ENCODE peak calls at places on chromosome 1, in four cellular contexts. Y, N, W and O are unnamed samples. For H3K36me3, the result is how much of the 10 kb centered on the place peaks cover.

GRCh38 chr1:205375816-205376545 is 19.3 kb upstream of the KLHDC8A start:
- DNase-seq in Y (no peak), N (no peak), W (peak), O (peak)

GRCh38 chr1:236102611-236103010 is 37.7 kb upstream of the NID1 start:
- DNase-seq in Y (no peak), N (no peak), W (no peak), O (no peak)

GRCh38 chr1:242489545-242489944 is 35.0 kb downstream of the PLD5 start:
- DNase-seq in Y (no peak), N (no peak), W (no peak), O (no peak)

GRCh38 chr1:173297798-173298391 is 90.8 kb upstream of the TNFSF4 start:
- DNase-seq in Y (no peak), N (no peak), W (no peak), O (no peak)

GRCh38 chr1:178578541-178578940 is 65.6 kb downstream of the TEX35 start:
- DNase-seq in Y (no peak), N (no peak), W (no peak), O (no peak)

GRCh38 chr1:154741747-154742495 is 128.2 kb downstream of the KCNN3 start:
- DNase-seq in Y (no peak), N (no peak), W (no peak), O (no peak)

GRCh38 chr1:11412166-11412565 is 66.8 kb upstream of the DISP3 start:
- DNase-seq in Y (no peak), N (no peak), W (no peak), O (no peak)

GRCh38 chr1:109307363-109308021 is 681 bp upstream of the MYBPHL start:
- DNase-seq in Y (no peak), N (peak), W (no peak), O (no peak)

GRCh38 chr1:180501865-180502360 is 464 bp downstream of the ACBD6 start:
- DNase-seq in Y (no peak), N (no peak), W (no peak), O (no peak)

GRCh38 chr1:12083766-12084165 is 20.7 kb downstream of the TNFRSF8 start:
- DNase-seq in Y (no peak), N (no peak), W (no peak), O (no peak)

GRCh38 chr1:78607334-78607927 is 12.8 kb upstream of the IFI44L start:
- DNase-seq in Y (no peak), N (no peak), W (peak), O (peak)

GRCh38 chr1:48026701-48027532 is 29.7 kb upstream of the TRABD2B start:
- DNase-seq in Y (no peak), N (no peak), W (no peak), O (no peak)
- H3K36me3 ChIP-seq in Y (under half), N (under half), W (under half), O (under half)

DNA sequence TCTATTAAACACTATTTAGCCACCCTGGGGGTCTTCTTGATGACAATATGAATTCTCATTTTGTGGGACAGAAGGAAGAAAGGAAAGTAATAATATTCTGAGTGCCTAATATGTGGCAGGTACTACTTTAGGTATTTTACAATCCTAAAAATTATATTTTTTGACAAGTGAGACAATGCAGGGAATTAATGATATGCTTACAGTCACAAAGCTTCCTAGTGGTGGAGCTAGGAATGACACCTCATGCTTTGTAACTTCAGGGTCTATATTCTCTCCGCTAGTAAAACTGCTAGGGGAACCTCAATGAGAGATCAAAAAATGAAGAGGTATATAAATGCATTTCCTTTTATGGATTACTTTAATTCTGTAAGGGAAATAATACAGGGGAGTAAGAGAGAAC is 44.3 kb downstream of the TPR start:
- DNase-seq in Y (no peak), N (no peak), W (no peak), O (peak)
- H3K36me3 ChIP-seq in Y (half or more), N (half or more), W (half or more), O (half or more)

DNA sequence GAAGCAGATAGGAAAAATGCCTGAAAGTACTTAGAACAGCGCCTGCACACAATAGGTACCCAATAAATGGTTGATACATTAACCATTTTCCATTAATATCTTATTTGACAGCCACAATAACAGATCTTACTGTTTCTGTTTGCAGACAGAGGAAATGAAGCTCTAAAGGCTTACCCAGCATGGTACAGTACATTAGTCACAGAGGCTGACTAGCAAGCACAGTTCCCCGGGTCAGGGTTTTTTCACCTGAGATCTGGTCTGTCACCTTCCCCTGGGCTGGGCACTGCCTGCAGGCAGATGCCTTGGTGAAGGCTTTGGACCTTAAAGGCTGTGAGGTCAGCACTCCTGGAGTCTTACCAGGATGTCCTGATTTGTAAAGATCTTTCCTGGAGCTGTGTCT is 2.8 kb downstream of the TRIM63 start:
- DNase-seq in Y (no peak), N (no peak), W (no peak), O (no peak)
- H3K36me3 ChIP-seq in Y (under half), N (under half), W (under half), O (under half)

GRCh38 chr1:51791888-51792287 is 86.6 kb downstream of the NRDC start:
- DNase-seq in Y (no peak), N (no peak), W (no peak), O (no peak)
- H3K36me3 ChIP-seq in Y (under half), N (half or more), W (half or more), O (half or more)

DNA sequence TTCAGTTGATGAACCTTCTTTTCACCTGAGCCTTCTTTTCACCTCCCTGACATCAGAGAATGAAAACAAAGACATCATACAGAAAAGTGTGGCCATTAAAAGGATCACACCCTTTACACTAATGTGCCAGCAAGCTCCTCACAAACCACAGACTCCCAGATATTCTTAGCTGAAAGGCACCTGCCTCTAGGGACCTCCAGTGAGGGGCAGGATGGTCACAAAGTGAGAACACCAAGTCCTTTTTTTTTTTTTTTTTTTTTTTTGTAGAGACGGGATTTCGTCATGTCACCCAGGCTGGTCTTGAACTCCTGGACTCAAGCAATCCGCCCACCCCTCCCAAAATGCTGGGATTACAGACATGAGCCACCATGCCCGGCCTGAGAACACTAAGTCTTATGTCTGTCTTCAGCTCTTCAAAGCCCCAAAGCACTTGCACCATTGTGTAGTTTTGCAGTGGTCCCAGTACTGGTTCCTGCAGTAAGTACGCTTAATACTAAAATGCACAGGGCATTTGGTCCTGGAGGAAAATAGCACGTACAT is 58.2 kb upstream of the LBR start:
- DNase-seq in Y (no peak), N (no peak), W (no peak), O (no peak)
- H3K36me3 ChIP-seq in Y (under half), N (under half), W (under half), O (under half)